ENCODE peak calls at places on chromosome 1, in eight cellular contexts. One of them, this sample, is unnamed.

GRCh38 chr1:64082459-64082858 is 121.0 kb upstream of the UBE2U start:
- DNase-seq in PC-3: no peak
- DNase-seq in fibroblast of mammary gland: peak; percentile 77
- DNase-seq in T-cell: no peak
- DNase-seq in globus pallidus: no peak
- DNase-seq in type B pancreatic cell: no peak
- DNase-seq in GM12892: no peak
- DNase-seq in ureter: no peak
- DNase-seq in this sample: no peak

GRCh38 chr1:36856126-36856525 is 178.2 kb downstream of the GRIK3 start:
- DNase-seq in PC-3: no peak
- DNase-seq in fibroblast of mammary gland: no peak
- DNase-seq in T-cell: no peak
- DNase-seq in globus pallidus: no peak
- DNase-seq in type B pancreatic cell: no peak
- DNase-seq in GM12892: no peak
- DNase-seq in ureter: no peak
- DNase-seq in this sample: no peak

GRCh38 chr1:93783876-93784275 is 95.1 kb downstream of the DNTTIP2 start:
- DNase-seq in PC-3: no peak
- DNase-seq in fibroblast of mammary gland: no peak
- DNase-seq in T-cell: no peak
- DNase-seq in globus pallidus: no peak
- DNase-seq in type B pancreatic cell: no peak
- DNase-seq in GM12892: no peak
- DNase-seq in ureter: no peak
- DNase-seq in this sample: no peak

GRCh38 chr1:44421374-44422028 is 16.4 kb downstream of the RNF220 start:
- DNase-seq in PC-3: no peak
- DNase-seq in fibroblast of mammary gland: no peak
- DNase-seq in T-cell: no peak
- DNase-seq in globus pallidus: no peak
- DNase-seq in type B pancreatic cell: no peak
- DNase-seq in GM12892: no peak
- DNase-seq in ureter: no peak
- DNase-seq in this sample: no peak

GRCh38 chr1:101124405-101124804 is 98.8 kb upstream of the DPH5 start:
- DNase-seq in PC-3: peak; percentile 33
- DNase-seq in fibroblast of mammary gland: no peak
- DNase-seq in T-cell: no peak
- DNase-seq in globus pallidus: no peak
- DNase-seq in type B pancreatic cell: no peak
- DNase-seq in GM12892: no peak
- DNase-seq in ureter: no peak
- DNase-seq in this sample: no peak

GRCh38 chr1:21779613-21780521 is 3.1 kb downstream of the USP48 start:
- DNase-seq in PC-3: no peak
- DNase-seq in fibroblast of mammary gland: peak; percentile 11
- DNase-seq in T-cell: no peak
- DNase-seq in globus pallidus: no peak
- DNase-seq in type B pancreatic cell: no peak
- DNase-seq in GM12892: no peak
- DNase-seq in ureter: no peak
- DNase-seq in this sample: no peak

GRCh38 chr1:13469343-13469742 is 44.5 kb downstream of the LRRC38 start:
- DNase-seq in PC-3: peak; percentile 55
- DNase-seq in fibroblast of mammary gland: no peak
- DNase-seq in T-cell: no peak
- DNase-seq in globus pallidus: no peak
- DNase-seq in type B pancreatic cell: no peak
- DNase-seq in GM12892: peak; percentile 25
- DNase-seq in ureter: no peak
- DNase-seq in this sample: no peak

GRCh38 chr1:224851210-224851849 is 78.1 kb upstream of the DNAH14 start:
- DNase-seq in PC-3: peak; percentile 88
- DNase-seq in fibroblast of mammary gland: peak; percentile 63
- DNase-seq in T-cell: peak; percentile 17
- DNase-seq in globus pallidus: peak; percentile 30
- DNase-seq in type B pancreatic cell: no peak
- DNase-seq in GM12892: peak; percentile 29
- DNase-seq in ureter: peak; percentile 69
- DNase-seq in this sample: peak; percentile 1

GRCh38 chr1:218467101-218467728 is 122.1 kb downstream of the TGFB2 start:
- DNase-seq in PC-3: no peak
- DNase-seq in fibroblast of mammary gland: peak; percentile 65
- DNase-seq in T-cell: no peak
- DNase-seq in globus pallidus: no peak
- DNase-seq in type B pancreatic cell: no peak
- DNase-seq in GM12892: no peak
- DNase-seq in ureter: no peak
- DNase-seq in this sample: no peak

GRCh38 chr1:156436319-156437043 is 64.1 kb downstream of the MEF2D start:
- DNase-seq in PC-3: no peak
- DNase-seq in fibroblast of mammary gland: no peak
- DNase-seq in T-cell: no peak
- DNase-seq in globus pallidus: peak; percentile 43
- DNase-seq in type B pancreatic cell: no peak
- DNase-seq in GM12892: no peak
- DNase-seq in ureter: no peak
- DNase-seq in this sample: no peak

GRCh38 chr1:66791621-66792610 is 9.2 kb downstream of the INSL5 start:
- DNase-seq in PC-3: no peak
- DNase-seq in fibroblast of mammary gland: no peak
- DNase-seq in T-cell: no peak
- DNase-seq in globus pallidus: no peak
- DNase-seq in type B pancreatic cell: no peak
- DNase-seq in GM12892: no peak
- DNase-seq in ureter: no peak
- DNase-seq in this sample: no peak

GRCh38 chr1:153792631-153793041 is 17.4 kb downstream of the SLC27A3 start:
- DNase-seq in PC-3: no peak
- DNase-seq in fibroblast of mammary gland: no peak
- DNase-seq in T-cell: no peak
- DNase-seq in globus pallidus: no peak
- DNase-seq in type B pancreatic cell: no peak
- DNase-seq in GM12892: no peak
- DNase-seq in ureter: no peak
- DNase-seq in this sample: no peak